ENCODE peak calls at places on chromosomes 11 and 22, in nine cellular contexts. P is T-helper 1 cell; Y is NB4; V is stimulated activated CD4-positive, alpha-beta T cell treated with anti-CD3 and anti-CD28 coated beads, TNF-alpha, amount 100 ng/mL, for 4 hours; X is activated T-cell treated with anti-CD3 and anti-CD28 coated beads for 48 hours; Z is aorta; G is NCI-H1694 treated with DMSO at 0.1 percent for 48 hours; L is A673; U is H9. I is an unnamed sample.

GRCh38 chr22:46149493-46149997 is 781 bp upstream of the PPARA start:
- DNase-seq in Z (no peak), Y (peak; percentile 49), L (no peak), U (peak; percentile 71), V (peak; percentile 9), P (peak; percentile 44), X (no peak), G (peak; percentile 16), I (peak; percentile 25)

GRCh38 chr11:32331098-32331497 is 104.2 kb downstream of the WT1 start:
- DNase-seq in Z (no peak), P (no peak), Y (no peak), G (no peak), L (no peak), U (no peak), X (no peak), V (no peak), I (no peak)

GRCh38 chr11:14700593-14700992 is 57.0 kb downstream of the PDE3B start:
- DNase-seq in U (no peak), V (no peak), X (no peak), P (no peak), G (no peak), Z (no peak), L (no peak), Y (no peak), I (no peak)

GRCh38 chr11:65446446-65447277 is 24.1 kb downstream of the NEAT1 start:
- DNase-seq in Z (peak; percentile 64), Y (no peak), U (no peak), V (no peak), P (no peak), G (no peak), X (no peak), L (no peak), I (no peak)

GRCh38 chr11:19633276-19633675 is 79.4 kb upstream of the NAV2 start:
- DNase-seq in V (no peak), Y (no peak), U (no peak), L (no peak), G (no peak), X (no peak), Z (peak; percentile 82), P (no peak), I (no peak)

GRCh38 chr11:73198677-73199076 is 19.4 kb upstream of the P2RY2 start:
- DNase-seq in L (peak; percentile 26), V (no peak), U (peak; percentile 33), Z (no peak), Y (peak; percentile 67), P (no peak), X (no peak), G (no peak), I (no peak)

GRCh38 chr11:102139081-102139498 is 28.8 kb downstream of the YAP1 start:
- DNase-seq in Z (peak; percentile 55), Y (no peak), V (no peak), G (no peak), X (no peak), L (peak; percentile 79), U (no peak), P (no peak), I (no peak)

GRCh38 chr11:35154960-35155359 is 16.0 kb downstream of the CD44 start:
- DNase-seq in V (no peak), U (no peak), Y (no peak), X (no peak), Z (no peak), G (no peak), L (no peak), P (no peak), I (no peak)

GRCh38 chr22:50188356-50188755 is 2.6 kb downstream of the TRABD start:
- DNase-seq in G (no peak), V (no peak), U (no peak), Z (peak; percentile 34), X (no peak), Y (no peak), P (no peak), L (no peak), I (no peak)

GRCh38 chr22:31296258-31296657 is 4.0 kb upstream of the PIK3IP1 start:
- DNase-seq in G (no peak), Z (no peak), L (no peak), Y (no peak), V (no peak), X (no peak), U (no peak), P (no peak), I (no peak)

GRCh38 chr11:88631497-88631896 is 294.0 kb upstream of the CTSC start:
- DNase-seq in L (no peak), P (no peak), X (no peak), Y (no peak), V (no peak), U (no peak), Z (no peak), G (no peak), I (no peak)

GRCh38 chr11:100328626-100329340 is 358.3 kb upstream of the ARHGAP42 start:
- DNase-seq in Y (no peak), V (no peak), Z (no peak), L (peak; percentile 44), P (no peak), X (no peak), U (peak; percentile 33), G (no peak), I (no peak)

GRCh38 chr11:114367244-114367957 is 32.9 kb downstream of the C11orf71 start:
- DNase-seq in L (no peak), X (no peak), Z (no peak), Y (no peak), V (no peak), G (no peak), U (no peak), P (no peak), I (no peak)

GRCh38 chr11:61555051-61555969 is 25.6 kb downstream of the SYT7 start:
- DNase-seq in V (no peak), U (peak; percentile 59), P (no peak), Z (no peak), X (no peak), L (peak; percentile 52), G (no peak), Y (peak; percentile 26), I (no peak)

GRCh38 chr22:19723165-19723989 is at the start of gene GP1BB:
- DNase-seq in X (peak; percentile 46), L (no peak), P (no peak), V (no peak), U (peak; percentile 62), G (no peak), Y (peak; percentile 78), Z (no peak), I (peak; percentile 20)

GRCh38 chr22:47053865-47054185 is 291.4 kb downstream of the TBC1D22A start:
- DNase-seq in L (no peak), Y (peak; percentile 34), G (no peak), U (no peak), X (no peak), Z (no peak), V (no peak), P (no peak), I (no peak)

GRCh38 chr11:71917646-71918045 is 10.7 kb downstream of the XNDC1N start:
- DNase-seq in X (no peak), Y (no peak), L (no peak), V (no peak), P (no peak), U (no peak), G (no peak), Z (no peak), I (no peak)

GRCh38 chr22:24088796-24089195 is 77.7 kb downstream of the CABIN1 start:
- DNase-seq in Y (no peak), G (no peak), X (no peak), P (no peak), L (peak; percentile 53), U (no peak), Z (peak; percentile 24), V (no peak), I (no peak)

GRCh38 chr11:73218106-73218829 is at the start of gene P2RY2:
- DNase-seq in L (peak; percentile 51), Y (peak; percentile 96), X (peak; percentile 47), P (no peak), V (no peak), G (no peak), U (peak; percentile 81), Z (peak; percentile 86), I (peak; percentile 56)

GRCh38 chr22:28029201-28029948 is 110.3 kb upstream of the PITPNB start:
- DNase-seq in X (no peak), P (no peak), V (no peak), U (no peak), L (peak; percentile 80), Y (peak; percentile 28), G (peak; percentile 70), Z (peak; percentile 74), I (no peak)

GRCh38 chr22:37300551-37301017 is 18.3 kb downstream of the CYTH4 start:
- DNase-seq in X (no peak), G (no peak), P (peak; percentile 44), Z (no peak), L (no peak), Y (peak; percentile 87), U (no peak), V (no peak), I (no peak)

GRCh38 chr11:94379619-94380018 is 21.6 kb downstream of the GPR83 start:
- DNase-seq in U (no peak), Z (no peak), P (no peak), G (no peak), X (no peak), L (no peak), Y (no peak), V (no peak), I (no peak)

GRCh38 chr11:119942021-119942420 is 195.9 kb downstream of the TRIM29 start:
- DNase-seq in U (peak; percentile 53), V (no peak), Y (no peak), P (no peak), L (no peak), G (no peak), X (no peak), Z (no peak), I (no peak)

GRCh38 chr11:110093407-110094297 is 460 bp downstream of the ZC3H12C start:
- DNase-seq in Z (peak; percentile 77), V (no peak), G (no peak), X (no peak), P (no peak), Y (peak; percentile 24), L (peak; percentile 73), U (peak; percentile 40), I (no peak)

GRCh38 chr22:45334528-45334927 is 24.8 kb downstream of the FAM118A start:
- DNase-seq in U (no peak), X (no peak), P (no peak), V (no peak), Y (no peak), G (peak; percentile 95), L (no peak), Z (no peak), I (no peak)

GRCh38 chr11:33867996-33868645 is 23.8 kb downstream of the LMO2 start:
- DNase-seq in G (no peak), U (no peak), X (no peak), Z (no peak), L (peak; percentile 63), V (no peak), P (no peak), Y (no peak), I (no peak)

GRCh38 chr22:21624880-21625791 is 4.7 kb downstream of the YDJC start:
- DNase-seq in G (no peak), L (no peak), X (no peak), Y (peak; percentile 73), Z (no peak), V (no peak), P (no peak), U (no peak), I (no peak)

GRCh38 chr22:46905834-46906233 is 143.4 kb downstream of the TBC1D22A start:
- DNase-seq in X (no peak), L (no peak), Z (no peak), U (no peak), V (no peak), P (no peak), Y (no peak), G (no peak), I (no peak)

GRCh38 chr11:8631395-8632110 is 37.5 kb upstream of the STK33 start:
- DNase-seq in Z (no peak), Y (no peak), G (no peak), P (no peak), L (peak; percentile 44), V (no peak), U (no peak), X (no peak), I (no peak)

GRCh38 chr22:23834830-23835772 is 3.7 kb downstream of the DERL3 start:
- DNase-seq in L (no peak), P (no peak), G (no peak), Y (no peak), V (no peak), Z (peak; percentile 51), X (no peak), U (no peak), I (no peak)

GRCh38 chr11:124760205-124760652 is 1.9 kb downstream of the ESAM start:
- DNase-seq in X (no peak), Z (no peak), U (peak; percentile 36), P (no peak), V (no peak), G (no peak), L (no peak), Y (no peak), I (no peak)

I was measured in T-helper 2 cell treated with Interferon-gamma antibody and Interleukin-4, amounts not matched to agents 5 μg/mL and 100 μg/mL, for 36 hours.